ENCODE peak calls at places on chromosomes 11 and 22, in four cellular contexts. J is testis, F is transverse colon, O is ovary. Q is an unnamed sample.

GRCh38 chr11:69880041-69880802 is 61.0 kb upstream of the FGF3 start:
- DNase-seq in F (no peak), O (no peak), J (no peak), Q (no peak)

GRCh38 chr11:1476946-1477736 is 9.4 kb downstream of the MOB2 start:
- DNase-seq in O (no peak), F (no peak), J (no peak), Q (no peak)

GRCh38 chr11:64581057-64581523 is 9.9 kb upstream of the SLC22A12 start:
- DNase-seq in F (no peak), J (no peak), O (no peak), Q (no peak)

GRCh38 chr11:9276571-9276970 is 11.4 kb upstream of the DENND5A start:
- DNase-seq in O (no peak), F (no peak), J (no peak), Q (no peak)

GRCh38 chr11:92964471-92964870 is 5.0 kb upstream of the MTNR1B start:
- DNase-seq in J (no peak), F (peak; percentile 13), O (no peak), Q (no peak)

GRCh38 chr11:125343732-125344131 is 152.3 kb downstream of the FEZ1 start:
- DNase-seq in J (no peak), F (no peak), O (no peak), Q (no peak)

GRCh38 chr11:80330302-80330701 is 889.5 kb upstream of the TENM4 start:
- DNase-seq in O (no peak), F (no peak), J (no peak), Q (no peak)

GRCh38 chr22:19103881-19104821 is 18.1 kb downstream of the DGCR2 start:
- DNase-seq in F (no peak), O (no peak), J (no peak), Q (no peak)

GRCh38 chr22:48097723-48098122 is 1335.3 kb downstream of the TBC1D22A start:
- DNase-seq in J (no peak), F (no peak), O (no peak), Q (no peak)

GRCh38 chr11:47489395-47489755 is 40.4 kb upstream of the RAPSN start:
- DNase-seq in O (no peak), F (no peak), J (no peak), Q (no peak)

GRCh38 chr11:113477321-113477720 is 2.1 kb upstream of the DRD2 start:
- DNase-seq in J (no peak), O (no peak), F (no peak), Q (peak; percentile 36)

GRCh38 chr11:62245271-62245753 is 3.3 kb downstream of the SCGB1D2 start:
- DNase-seq in O (no peak), F (no peak), J (peak; percentile 44), Q (peak; percentile 71)

GRCh38 chr11:19524171-19524671 is 188.4 kb upstream of the NAV2 start:
- DNase-seq in J (no peak), O (no peak), F (no peak), Q (peak; percentile 24)

GRCh38 chr11:125514336-125515101 is 18.5 kb upstream of the FEZ1 start:
- DNase-seq in J (no peak), F (peak; percentile 41), O (no peak), Q (no peak)

GRCh38 chr11:91081440-91082088 is 858.7 kb upstream of the CHORDC1 start:
- DNase-seq in J (no peak), O (no peak), F (no peak), Q (peak; percentile 56)

GRCh38 chr11:120235024-120235628 is 4.8 kb upstream of the POU2F3 start:
- DNase-seq in O (no peak), J (peak; percentile 63), F (peak; percentile 72), Q (peak; percentile 82)

GRCh38 chr11:67111261-67111660 is 7.8 kb upstream of the KDM2A start:
- DNase-seq in O (no peak), J (no peak), F (no peak), Q (peak; percentile 46)

GRCh38 chr11:71283960-71284359 is 31.6 kb upstream of the SHANK2 start:
- DNase-seq in F (peak; percentile 92), J (no peak), O (no peak), Q (no peak)

GRCh38 chr11:33542921-33543320 is 157.7 kb downstream of the C11orf91 start:
- DNase-seq in O (no peak), J (peak; percentile 73), F (peak; percentile 44), Q (peak; percentile 69)

GRCh38 chr11:110362916-110363574 is 66.6 kb upstream of the RDX start:
- DNase-seq in J (no peak), F (no peak), O (no peak), Q (peak; percentile 30)

GRCh38 chr22:41146573-41146972 is 54.2 kb downstream of the EP300 start:
- DNase-seq in J (no peak), O (no peak), F (no peak), Q (no peak)

GRCh38 chr11:121334973-121335711 is 42.6 kb downstream of the SC5D start:
- DNase-seq in F (no peak), J (no peak), O (no peak), Q (no peak)

GRCh38 chr22:46162771-46163170 is 12.4 kb downstream of the PPARA start:
- DNase-seq in F (no peak), O (no peak), J (no peak), Q (no peak)

GRCh38 chr11:133146697-133147306 is 385.5 kb downstream of the OPCML start:
- DNase-seq in J (no peak), O (no peak), F (no peak), Q (no peak)

GRCh38 chr11:63892233-63892632 is 24.7 kb downstream of the RCOR2 start:
- DNase-seq in J (no peak), O (no peak), F (no peak), Q (peak; percentile 61)

GRCh38 chr11:134498326-134499139 is 86.5 kb upstream of the B3GAT1 start:
- DNase-seq in O (no peak), F (no peak), J (no peak), Q (no peak)

GRCh38 chr11:66100272-66101037 is 30.4 kb downstream of the PACS1 start:
- DNase-seq in F (peak; percentile 64), O (peak; percentile 73), J (peak; percentile 88), Q (no peak)

GRCh38 chr11:43447124-43447523 is 88.4 kb downstream of the TTC17 start:
- DNase-seq in O (no peak), F (no peak), J (no peak), Q (peak; percentile 2)

GRCh38 chr11:94838027-94838610 is 70.0 kb downstream of the AMOTL1 start:
- DNase-seq in O (no peak), J (no peak), F (no peak), Q (no peak)

GRCh38 chr11:97622795-97623194 is 1233.0 kb downstream of the JRKL start:
- DNase-seq in F (no peak), J (no peak), O (no peak), Q (peak; percentile 69)

GRCh38 chr22:42340695-42341383 is 70.4 kb upstream of the TCF20 start:
- DNase-seq in J (no peak), F (no peak), O (no peak), Q (peak; percentile 52)

GRCh38 chr22:30564766-30565118 is 9.7 kb downstream of the GAL3ST1 start:
- DNase-seq in O (no peak), F (no peak), J (no peak), Q (no peak)

GRCh38 chr22:20033045-20033706 is 12.3 kb downstream of the TANGO2 start:
- DNase-seq in O (no peak), F (no peak), J (peak; percentile 73), Q (no peak)

GRCh38 chr11:12182650-12183511 is 72.5 kb downstream of the MICAL2 start:
- DNase-seq in F (no peak), J (peak; percentile 71), O (peak; percentile 57), Q (peak; percentile 90)

GRCh38 chr22:25478573-25478972 is 85.9 kb upstream of the GRK3 start:
- DNase-seq in O (no peak), J (no peak), F (no peak), Q (no peak)

DNA sequence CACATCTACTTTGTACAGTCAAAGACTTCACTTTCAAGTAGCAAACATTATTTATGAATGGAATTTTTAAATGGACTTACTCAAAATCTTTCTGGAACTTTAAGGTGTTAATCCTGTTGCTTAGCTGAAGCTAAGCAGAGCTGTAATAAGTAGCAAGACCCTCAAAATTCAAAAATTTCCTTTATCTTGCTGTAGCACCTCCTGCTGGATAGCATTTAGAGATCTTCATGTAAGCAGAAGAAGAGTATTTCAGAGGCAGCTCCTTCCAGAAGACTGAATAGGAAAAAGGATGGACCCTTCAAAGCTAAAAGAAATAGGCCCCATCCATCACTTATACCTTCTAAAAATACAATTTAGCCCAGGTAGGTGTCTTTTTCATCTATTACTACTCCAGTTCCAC is 3.4 kb downstream of the PHF21A start:
- DNase-seq in J (no peak), O (no peak), F (no peak), Q (no peak)
- TF ChIP-seq CTCF in J (no peak), O (no peak), F (no peak), Q (peak; percentile 31)

GRCh38 chr11:111443640-111444039 is 64.6 kb upstream of the POU2AF1 start:
- DNase-seq in O (no peak), J (no peak), F (no peak), Q (no peak)
- H3K4me3 ChIP-seq in O (no peak overlapping the region), J (no peak overlapping the region), F (no peak overlapping the region), Q (no peak overlapping the region)

GRCh38 chr22:37930270-37930951 is 23.0 kb downstream of the C22orf23 start:
- DNase-seq in J (peak; percentile 57), O (no peak), F (no peak), Q (no peak)
- TF ChIP-seq CTCF in J (no peak), O (no peak), F (no peak), Q (peak; percentile 53)

GRCh38 chr22:50731811-50732624 is 6.0 kb upstream of the ACR start:
- DNase-seq in O (no peak), F (peak; percentile 55), J (peak; percentile 49), Q (peak; percentile 56)
- H3K4me3 ChIP-seq in O (no peak overlapping the region), F (no peak overlapping the region), J (no peak overlapping the region), Q (no peak overlapping the region)

DNA sequence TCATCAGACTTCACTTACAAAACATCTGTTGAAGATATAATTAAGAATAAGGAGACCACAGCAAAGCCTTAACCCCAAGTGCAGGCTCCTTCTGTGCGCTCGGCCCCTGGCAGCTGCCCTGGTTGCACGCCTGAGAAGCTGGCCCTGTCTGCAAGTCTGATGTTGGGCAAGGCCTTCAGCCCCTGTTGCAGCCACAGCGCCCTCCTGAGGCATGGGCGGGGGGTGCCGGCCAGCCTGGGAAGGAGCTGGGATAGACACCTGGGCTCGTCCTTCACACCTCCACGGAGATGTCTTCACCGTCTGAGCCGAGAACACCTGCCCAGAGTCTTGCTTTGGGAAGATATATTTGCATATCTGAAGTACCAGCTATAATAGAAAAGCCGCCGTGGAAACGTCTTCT is 104.1 kb downstream of the MPPED1 start:
- DNase-seq in O (no peak), F (no peak), J (no peak), Q (no peak)
- TF ChIP-seq CTCF in O (no peak), F (no peak), J (no peak), Q (no peak)

GRCh38 chr11:3378426-3379423 is at the start of gene ZNF195:
- DNase-seq in F (peak; percentile 99), J (peak; percentile 99), O (peak; percentile 96), Q (peak; percentile 98)

GRCh38 chr11:3381794-3382193 is 2.8 kb upstream of the ZNF195 start:
- DNase-seq in F (no peak), J (no peak), O (no peak), Q (no peak)

GRCh38 chr11:3380706-3381570 is 2.0 kb upstream of the ZNF195 start:
- DNase-seq in O (peak; percentile 41), F (no peak), J (no peak), Q (peak; percentile 12)

GRCh38 chr11:3382613-3383275 is 3.8 kb upstream of the ZNF195 start:
- DNase-seq in J (no peak), F (peak; percentile 17), O (no peak), Q (no peak)
- H3K4me3 ChIP-seq in J (no peak overlapping the region), F (no peak overlapping the region), O (no peak overlapping the region), Q (no peak overlapping the region)